ENCODE peak calls at places on chromosome 13, in six cellular contexts. Q is hippocampal formation, V is NCI-H1105, F is RWPE1, R is islet precursor cell, G is mucosa of descending colon. E is an unnamed sample.

GRCh38 chr13:36814465-36814864 is 4.6 kb upstream of the RFXAP start:
- DNase-seq in R (no peak), F (no peak), G (no peak), V (no peak), Q (no peak), E (no peak)

GRCh38 chr13:49450105-49450819 is 6.2 kb downstream of the SETDB2 start:
- DNase-seq in V (no peak), F (no peak), G (no peak), Q (no peak), R (no peak), E (no peak)

GRCh38 chr13:79225487-79226232 is 180.4 kb downstream of the RBM26 start:
- DNase-seq in R (peak; percentile 86), G (no peak), V (no peak), Q (no peak), F (peak; percentile 27), E (peak; percentile 6)

GRCh38 chr13:49248433-49249002 is 793 bp downstream of the CDADC1 start:
- DNase-seq in V (no peak), R (no peak), Q (no peak), G (no peak), F (peak; percentile 19), E (peak; percentile 10)

GRCh38 chr13:85590231-85590931 is 208.8 kb downstream of the SLITRK6 start:
- DNase-seq in G (no peak), Q (no peak), F (no peak), R (no peak), V (no peak), E (no peak)

GRCh38 chr13:65638572-65639168 is 1591.5 kb downstream of the PCDH9 start:
- DNase-seq in V (peak; percentile 21), Q (no peak), G (no peak), R (no peak), F (peak; percentile 4), E (peak; percentile 37)

GRCh38 chr13:73429691-73430090 is 370.9 kb downstream of the KLF5 start:
- DNase-seq in G (no peak), F (peak; percentile 71), Q (no peak), R (no peak), V (no peak), E (peak; percentile 35)

GRCh38 chr13:108322206-108322824 is 52.8 kb downstream of the TNFSF13B start:
- DNase-seq in G (no peak), Q (no peak), V (peak; percentile 67), R (no peak), F (peak; percentile 43), E (peak; percentile 43)

GRCh38 chr13:59901191-59901590 is 262.5 kb downstream of the DIAPH3 start:
- DNase-seq in Q (no peak), R (no peak), V (no peak), G (no peak), F (no peak), E (no peak)

GRCh38 chr13:114235697-114236096 is 1.0 kb downstream of the CDC16 start:
- DNase-seq in G (no peak), R (no peak), Q (no peak), F (no peak), V (no peak), E (no peak)

GRCh38 chr13:59103004-59103768 is 1060.5 kb downstream of the DIAPH3 start:
- DNase-seq in Q (no peak), G (no peak), R (no peak), F (no peak), V (peak; percentile 88), E (peak; percentile 68)

GRCh38 chr13:53174550-53174949 is 145.9 kb downstream of the OLFM4 start:
- DNase-seq in R (no peak), G (no peak), Q (no peak), V (no peak), F (no peak), E (no peak)

GRCh38 chr13:49315036-49315565 is 67.4 kb downstream of the CDADC1 start:
- DNase-seq in R (no peak), F (no peak), G (no peak), Q (no peak), V (no peak), E (peak; percentile 30)

GRCh38 chr13:113536461-113537110 is 46.1 kb upstream of the DCUN1D2 start:
- DNase-seq in R (peak; percentile 32), G (no peak), F (no peak), Q (no peak), V (no peak), E (no peak)

GRCh38 chr13:97189943-97190342 is 32.2 kb upstream of the MBNL2 start:
- DNase-seq in V (no peak), F (no peak), R (no peak), Q (no peak), G (no peak), E (no peak)

GRCh38 chr13:66329988-66330429 is 900.1 kb downstream of the PCDH9 start:
- DNase-seq in R (no peak), G (no peak), V (no peak), F (no peak), Q (no peak), E (peak; percentile 18)

GRCh38 chr13:37868691-37869505 is 674 bp downstream of the TRPC4 start:
- DNase-seq in V (no peak), Q (no peak), G (no peak), F (no peak), R (peak; percentile 54), E (peak; percentile 58)

GRCh38 chr13:25910243-25910642 is 141.6 kb downstream of the SHISA2 start:
- DNase-seq in V (no peak), R (no peak), Q (no peak), F (no peak), G (no peak), E (no peak)

GRCh38 chr13:44648392-44649117 is 72.4 kb upstream of the TSC22D1 start:
- DNase-seq in V (no peak), F (no peak), G (no peak), R (no peak), Q (no peak), E (peak; percentile 46)

GRCh38 chr13:89750371-89750770 is 1597.1 kb upstream of the MIR17HG start:
- DNase-seq in G (no peak), Q (no peak), R (no peak), V (no peak), F (no peak), E (peak; percentile 27)

GRCh38 chr13:34914416-34914815 is 27.7 kb upstream of the NBEA start:
- DNase-seq in R (no peak), F (no peak), Q (no peak), G (no peak), V (no peak), E (no peak)

GRCh38 chr13:72652681-72653080 is 74.7 kb downstream of the MZT1 start:
- DNase-seq in G (no peak), F (no peak), Q (no peak), V (no peak), R (no peak), E (no peak)

GRCh38 chr13:114124921-114125320 is 7.5 kb downstream of the RASA3 start:
- DNase-seq in V (no peak), R (no peak), G (no peak), Q (no peak), F (no peak), E (peak; percentile 88)

GRCh38 chr13:98984983-98985382 is 7.1 kb upstream of the DOCK9 start:
- DNase-seq in R (no peak), V (no peak), Q (no peak), G (no peak), F (no peak), E (no peak)

GRCh38 chr13:56893843-56894242 is 246.9 kb upstream of the PRR20A start:
- DNase-seq in F (no peak), R (no peak), G (no peak), V (no peak), Q (no peak), E (no peak)

GRCh38 chr13:110312669-110313031 is 5.6 kb downstream of the COL4A2 start:
- DNase-seq in F (no peak), G (no peak), Q (no peak), R (peak; percentile 97), V (no peak), E (peak; percentile 87)

GRCh38 chr13:61030445-61030844 is 385.2 kb downstream of the PCDH20 start:
- DNase-seq in G (no peak), Q (no peak), F (no peak), R (no peak), V (no peak), E (no peak)

GRCh38 chr13:109665211-109665610 is 121.2 kb downstream of the IRS2 start:
- DNase-seq in G (no peak), F (no peak), Q (no peak), V (no peak), R (no peak), E (no peak)

GRCh38 chr13:87903568-87903967 is 232.4 kb downstream of the SLITRK5 start:
- DNase-seq in Q (no peak), R (no peak), F (no peak), V (no peak), G (no peak), E (no peak)

GRCh38 chr13:110593430-110594130 is 21.8 kb upstream of the NAXD start:
- DNase-seq in R (no peak), Q (no peak), V (peak; percentile 54), F (peak; percentile 48), G (no peak), E (peak; percentile 66)